ENCODE peak calls at places on chromosomes 11 and 22, in nine cellular contexts. Z is epithelial cell of prostate; D is MM.1S; V is erythroblast; J is CD4-positive, CD25-positive, alpha-beta regulatory T cell; L is EH; K is HFF-Myc; B is AG09309; F is stimulated activated naive B cell treated with anti-CD40 and anti-IgM and Interleukin-4, amounts not matched to agents 10 μg/mL and 1 μg/mL and 100 μg/mL, for 72 hours. X is an unnamed sample.

GRCh38 chr11:60672255-60672654 is 27.2 kb upstream of the MS4A8 start:
- DNase-seq in Z (no peak), D (no peak), V (no peak), J (no peak), L (no peak), K (no peak), B (no peak), F (no peak), X (no peak)

GRCh38 chr11:838441-839279 is 3.7 kb downstream of the POLR2L start:
- DNase-seq in Z (no peak), D (no peak), V (peak; percentile 39), J (no peak), L (peak; percentile 40), K (no peak), B (no peak), F (no peak), X (no peak)

GRCh38 chr22:19766506-19767426 is 6.2 kb downstream of the TBX1 start:
- DNase-seq in Z (no peak), D (peak; percentile 30), V (peak; percentile 53), J (peak; percentile 14), L (peak; percentile 31), K (no peak), B (no peak), F (no peak), X (no peak)

GRCh38 chr11:19890308-19890707 is 177.7 kb downstream of the NAV2 start:
- DNase-seq in Z (no peak), D (no peak), V (no peak), J (no peak), L (peak; percentile 97), K (peak; percentile 70), B (peak; percentile 74), F (no peak), X (no peak)

GRCh38 chr11:109914809-109915653 is 178.2 kb upstream of the ZC3H12C start:
- DNase-seq in Z (peak; percentile 3), D (no peak), V (no peak), J (no peak), L (peak; percentile 20), K (no peak), B (peak; percentile 14), F (no peak), X (no peak)

GRCh38 chr11:80155412-80156017 is 714.7 kb upstream of the TENM4 start:
- DNase-seq in Z (no peak), D (peak; percentile 36), V (peak; percentile 1), J (no peak), L (peak; percentile 48), K (no peak), B (no peak), F (no peak), X (peak; percentile 51)

GRCh38 chr11:100684101-100685065 is 2.7 kb upstream of the ARHGAP42 start:
- DNase-seq in Z (no peak), D (peak; percentile 42), V (no peak), J (no peak), L (no peak), K (no peak), B (no peak), F (no peak), X (no peak)

GRCh38 chr11:111846063-111846462 is 25.3 kb downstream of the ALG9 start:
- DNase-seq in Z (no peak), D (no peak), V (no peak), J (no peak), L (peak; percentile 39), K (peak; percentile 36), B (no peak), F (no peak), X (no peak)

GRCh38 chr11:120210651-120211521 is at the start of gene OAF:
- DNase-seq in Z (no peak), D (peak; percentile 94), V (peak; percentile 15), J (peak; percentile 7), L (peak; percentile 90), K (peak; percentile 61), B (no peak), F (peak; percentile 54), X (peak; percentile 46)

GRCh38 chr11:77658213-77659013 is 20.8 kb upstream of the CLNS1A start:
- DNase-seq in Z (no peak), D (no peak), V (peak; percentile 10), J (no peak), L (peak; percentile 70), K (peak; percentile 14), B (peak; percentile 34), F (no peak), X (no peak)

GRCh38 chr22:29563652-29564460 is 10.3 kb upstream of the THOC5 start:
- DNase-seq in Z (no peak), D (no peak), V (no peak), J (no peak), L (no peak), K (no peak), B (no peak), F (no peak), X (no peak)

GRCh38 chr11:18140145-18140544 is 7.8 kb downstream of the MRGPRX3 start:
- DNase-seq in Z (no peak), D (no peak), V (no peak), J (no peak), L (no peak), K (no peak), B (no peak), F (no peak), X (no peak)

GRCh38 chr11:35040221-35040942 is 98.6 kb upstream of the CD44 start:
- DNase-seq in Z (peak; percentile 84), D (peak; percentile 94), V (no peak), J (peak; percentile 62), L (peak; percentile 73), K (no peak), B (no peak), F (peak; percentile 59), X (no peak)

GRCh38 chr22:21816787-21817496 is 50.5 kb downstream of the MAPK1 start:
- DNase-seq in Z (peak; percentile 45), D (no peak), V (peak; percentile 62), J (peak; percentile 6), L (peak; percentile 91), K (peak; percentile 88), B (peak; percentile 76), F (peak; percentile 53), X (no peak)

GRCh38 chr11:112780351-112781043 is 180.7 kb upstream of the NCAM1 start:
- DNase-seq in Z (no peak), D (no peak), V (no peak), J (no peak), L (no peak), K (no peak), B (no peak), F (no peak), X (no peak)

GRCh38 chr22:37077802-37078448 is 26.4 kb downstream of the KCTD17 start:
- DNase-seq in Z (no peak), D (peak; percentile 48), V (peak; percentile 65), J (peak; percentile 72), L (peak; percentile 49), K (no peak), B (no peak), F (peak; percentile 56), X (no peak)

GRCh38 chr11:59923813-59924212 is 14.4 kb upstream of the OOSP1 start:
- DNase-seq in Z (no peak), D (no peak), V (peak; percentile 34), J (no peak), L (no peak), K (no peak), B (no peak), F (no peak), X (no peak)

GRCh38 chr22:48713266-48714205 is 1114.1 kb downstream of the BRD1 start:
- DNase-seq in Z (no peak), D (no peak), V (no peak), J (no peak), L (no peak), K (no peak), B (no peak), F (no peak), X (no peak)

GRCh38 chr11:95499516-95500135 is 268.6 kb upstream of the SESN3 start:
- DNase-seq in Z (no peak), D (no peak), V (no peak), J (no peak), L (peak; percentile 5), K (no peak), B (no peak), F (no peak), X (no peak)

GRCh38 chr11:61011950-61012830 is 40.7 kb downstream of the CD6 start:
- DNase-seq in Z (no peak), D (no peak), V (no peak), J (no peak), L (peak; percentile 3), K (no peak), B (no peak), F (no peak), X (no peak)

GRCh38 chr11:117786099-117786870 is 10.7 kb downstream of the DSCAML1 start:
- DNase-seq in Z (no peak), D (no peak), V (no peak), J (no peak), L (no peak), K (no peak), B (no peak), F (no peak), X (no peak)

GRCh38 chr11:99814738-99815137 is 794.0 kb downstream of the CNTN5 start:
- DNase-seq in Z (no peak), D (no peak), V (no peak), J (no peak), L (no peak), K (no peak), B (no peak), F (no peak), X (no peak)

GRCh38 chr11:27012254-27012921 is 18.5 kb downstream of the FIBIN start:
- DNase-seq in Z (no peak), D (no peak), V (no peak), J (no peak), L (peak; percentile 75), K (peak; percentile 60), B (no peak), F (no peak), X (no peak)

GRCh38 chr22:44957267-44957905 is 52.4 kb downstream of the PHF21B start:
- DNase-seq in Z (no peak), D (no peak), V (no peak), J (no peak), L (no peak), K (no peak), B (no peak), F (no peak), X (no peak)

GRCh38 chr11:117927926-117928325 is 1.3 kb downstream of the TMPRSS13 start:
- DNase-seq in Z (no peak), D (no peak), V (no peak), J (no peak), L (no peak), K (no peak), B (no peak), F (no peak), X (no peak)

GRCh38 chr22:43343262-43343988 is at the start of gene SCUBE1:
- DNase-seq in Z (no peak), D (peak; percentile 66), V (peak; percentile 20), J (peak; percentile 9), L (peak; percentile 26), K (no peak), B (no peak), F (peak; percentile 20), X (peak; percentile 58)

GRCh38 chr11:91792779-91793262 is 431.8 kb upstream of the FAT3 start:
- DNase-seq in Z (no peak), D (no peak), V (peak; percentile 1), J (no peak), L (no peak), K (no peak), B (no peak), F (no peak), X (no peak)

GRCh38 chr11:1760351-1761109 is 3.2 kb downstream of the CTSD start:
- DNase-seq in Z (no peak), D (no peak), V (peak; percentile 30), J (no peak), L (peak; percentile 79), K (no peak), B (no peak), F (no peak), X (no peak)

X was measured in NCI-H1930.